ENCODE peak calls at places on chromosomes 6 and 20, in five cellular contexts. V is breast epithelium, E is stomach, T is H1, Z is GM12878. X is an unnamed sample.

GRCh38 chr6:87756858-87757257 is 54.8 kb upstream of the AKIRIN2 start:
- DNase-seq in V (no peak), E (no peak), T (no peak), Z (peak), X (no peak)

GRCh38 chr6:36786055-36786675 is 53.1 kb downstream of the CPNE5 start:
- DNase-seq in V (no peak), E (no peak), T (no peak), Z (no peak), X (no peak)

GRCh38 chr20:9884666-9885065 is 45.8 kb upstream of the PAK5 start:
- DNase-seq in V (no peak), E (no peak), T (no peak), Z (no peak), X (no peak)

GRCh38 chr20:32189691-32190607 is 17.6 kb downstream of the PLAGL2 start:
- DNase-seq in V (no peak), E (peak), T (no peak), Z (no peak), X (no peak)

GRCh38 chr6:165725201-165725600 is 62.2 kb upstream of the PDE10A start:
- DNase-seq in V (no peak), E (no peak), T (peak), Z (no peak), X (no peak)

GRCh38 chr6:16578695-16579094 is 182.6 kb downstream of the ATXN1 start:
- DNase-seq in V (no peak), E (no peak), T (no peak), Z (no peak), X (no peak)

GRCh38 chr20:57841297-57841866 is 131.6 kb upstream of the PMEPA1 start:
- DNase-seq in V (no peak), E (no peak), T (no peak), Z (no peak), X (no peak)

GRCh38 chr6:109082178-109082577 is 12.5 kb downstream of the SESN1 start:
- DNase-seq in V (no peak), E (no peak), T (no peak), Z (no peak), X (no peak)

GRCh38 chr6:151230277-151230577 is 9.5 kb upstream of the AKAP12 start:
- DNase-seq in V (no peak), E (no peak), T (no peak), Z (no peak), X (no peak)

GRCh38 chr6:109397020-109397419 is 14.8 kb upstream of the CD164 start:
- DNase-seq in V (no peak), E (no peak), T (no peak), Z (no peak), X (no peak)

GRCh38 chr6:139342957-139343750 is 31.3 kb downstream of the CITED2 start:
- DNase-seq in V (no peak), E (no peak), T (no peak), Z (no peak), X (no peak)

GRCh38 chr6:1870902-1871301 is 261.2 kb downstream of the FOXC1 start:
- DNase-seq in V (no peak), E (no peak), T (no peak), Z (no peak), X (no peak)

GRCh38 chr6:147531321-147531720 is 22.8 kb downstream of the SAMD5 start:
- DNase-seq in V (no peak), E (no peak), T (no peak), Z (no peak), X (no peak)

GRCh38 chr6:53725791-53726575 is 60.4 kb upstream of the KLHL31 start:
- DNase-seq in V (peak), E (peak), T (peak), Z (no peak), X (peak)

GRCh38 chr6:1941534-1941933 is 303.9 kb downstream of the GMDS start:
- DNase-seq in V (no peak), E (no peak), T (no peak), Z (no peak), X (no peak)

GRCh38 chr6:44045672-44046015 is 81.6 kb downstream of the MRPL14 start:
- DNase-seq in V (peak), E (no peak), T (no peak), Z (no peak), X (no peak)

GRCh38 chr6:26327450-26328264 is 37.3 kb upstream of the BTN3A2 start:
- DNase-seq in V (no peak), E (no peak), T (no peak), Z (no peak), X (no peak)

GRCh38 chr20:12978613-12979495 is 29.9 kb upstream of the SPTLC3 start:
- DNase-seq in V (no peak), E (no peak), T (no peak), Z (no peak), X (no peak)

GRCh38 chr6:21523652-21524051 is 69.9 kb upstream of the SOX4 start:
- DNase-seq in V (no peak), E (no peak), T (no peak), Z (no peak), X (no peak)

GRCh38 chr20:33437141-33437911 is 6.2 kb downstream of the SNTA1 start:
- DNase-seq in V (no peak), E (no peak), T (no peak), Z (no peak), X (no peak)

GRCh38 chr6:20906938-20907337 is 372.7 kb downstream of the CDKAL1 start:
- DNase-seq in V (no peak), E (no peak), T (no peak), Z (no peak), X (no peak)

GRCh38 chr6:36955136-36955535 is 598 bp downstream of the PI16 start:
- DNase-seq in V (no peak), E (no peak), T (no peak), Z (no peak), X (no peak)

GRCh38 chr6:131062245-131063027 is 609 bp downstream of the EPB41L2 start:
- DNase-seq in V (no peak), E (peak), T (no peak), Z (no peak), X (no peak)

GRCh38 chr6:36804549-36804948 is 34.7 kb downstream of the CPNE5 start:
- DNase-seq in V (no peak), E (no peak), T (no peak), Z (no peak), X (no peak)

GRCh38 chr6:13834762-13835161 is 20.4 kb upstream of the MCUR1 start:
- DNase-seq in V (no peak), E (no peak), T (no peak), Z (no peak), X (no peak)

GRCh38 chr6:16413399-16413798 is 175.0 kb downstream of the GMPR start:
- DNase-seq in V (no peak), E (no peak), T (no peak), Z (no peak), X (no peak)

GRCh38 chr6:69791065-69791471 is 5.7 kb downstream of the LMBRD1 start:
- DNase-seq in V (no peak), E (no peak), T (no peak), Z (no peak), X (no peak)

GRCh38 chr6:35062676-35063574 is 78.2 kb downstream of the TCP11 start:
- DNase-seq in V (no peak), E (no peak), T (no peak), Z (no peak), X (no peak)

GRCh38 chr6:142300758-142301251 is 1.0 kb upstream of the ADGRG6 start:
- DNase-seq in V (no peak), E (peak), T (no peak), Z (no peak), X (no peak)

GRCh38 chr6:129501401-129502051 is 208.5 kb downstream of the ARHGAP18 start:
- DNase-seq in V (peak), E (peak), T (no peak), Z (no peak), X (peak)

GRCh38 chr6:35970181-35970580 is 49.3 kb upstream of the SRPK1 start:
- DNase-seq in V (no peak), E (no peak), T (no peak), Z (no peak), X (no peak)

GRCh38 chr6:46490425-46491200 is 636 bp downstream of the RCAN2 start:
- DNase-seq in V (no peak), E (peak), T (no peak), Z (no peak), X (no peak)

GRCh38 chr6:46637145-46637544 is 15.5 kb downstream of the CYP39A1 start:
- DNase-seq in V (no peak), E (no peak), T (no peak), Z (no peak), X (no peak)

GRCh38 chr20:62799459-62799858 is 3.2 kb downstream of the MRGBP start:
- DNase-seq in V (no peak), E (no peak), T (no peak), Z (no peak), X (no peak)

GRCh38 chr6:87798393-87799278 is 96.6 kb upstream of the AKIRIN2 start:
- DNase-seq in V (no peak), E (no peak), T (no peak), Z (no peak), X (no peak)

GRCh38 chr6:110190726-110191125 is 10.5 kb downstream of the CDC40 start:
- DNase-seq in V (no peak), E (no peak), T (no peak), Z (no peak), X (no peak)

GRCh38 chr6:110357696-110358535 is at the start of gene METTL24:
- DNase-seq in V (no peak), E (peak), T (no peak), Z (no peak), X (no peak)

GRCh38 chr20:61356171-61356570 is 104.1 kb downstream of the CDH4 start:
- DNase-seq in V (no peak), E (no peak), T (no peak), Z (no peak), X (no peak)

DNA sequence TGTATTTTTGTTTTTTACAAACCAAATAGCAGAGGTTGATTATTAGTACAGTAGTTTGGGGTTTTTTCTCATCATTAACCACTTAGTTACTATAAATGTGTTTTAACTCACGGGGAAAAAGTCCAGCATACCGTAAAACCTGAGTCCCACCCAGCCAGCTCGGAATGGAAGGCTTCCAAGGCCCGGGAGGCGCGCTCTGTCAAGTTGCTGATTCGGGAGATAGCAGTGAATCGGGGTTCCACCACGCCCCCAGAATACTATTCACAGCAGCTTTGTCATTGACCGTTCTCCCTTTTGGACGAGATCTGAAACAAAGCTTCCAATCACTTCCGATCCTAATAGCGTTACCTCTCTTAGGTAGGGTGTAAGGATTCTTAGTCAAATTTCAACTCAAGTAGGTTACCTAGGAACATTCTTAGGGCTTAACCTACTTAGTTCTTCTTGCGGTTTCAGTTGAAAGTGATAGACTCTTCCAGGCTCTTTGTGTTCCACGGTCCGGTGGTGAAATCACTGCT is 232.8 kb upstream of the QKI start:
- DNase-seq in V (no peak), E (no peak), T (no peak), Z (no peak), X (no peak)
- H3K27ac ChIP-seq in V (no peak), E (no peak), T (no peak), Z (no peak), X (peak)

GRCh38 chr20:38175221-38176030 is 10.4 kb upstream of the TGM2 start:
- DNase-seq in V (no peak), E (no peak), T (no peak), Z (no peak), X (no peak)
- TF ChIP-seq CTCF in V (no peak), E (no peak), T (no peak), Z (no peak), X (no peak)

GRCh38 chr6:157020398-157021266 is 243.5 kb downstream of the ARID1B start:
- DNase-seq in V (peak), E (no peak), T (no peak), Z (no peak), X (no peak)

GRCh38 chr6:157017022-157017421 is 239.8 kb downstream of the ARID1B start:
- DNase-seq in V (no peak), E (no peak), T (no peak), Z (no peak), X (no peak)

GRCh38 chr6:157019115-157019628 is 242.0 kb downstream of the ARID1B start:
- DNase-seq in V (no peak), E (no peak), T (no peak), Z (no peak), X (no peak)

GRCh38 chr6:157019733-157020132 is 242.6 kb downstream of the ARID1B start:
- DNase-seq in V (no peak), E (no peak), T (no peak), Z (no peak), X (no peak)

DNA sequence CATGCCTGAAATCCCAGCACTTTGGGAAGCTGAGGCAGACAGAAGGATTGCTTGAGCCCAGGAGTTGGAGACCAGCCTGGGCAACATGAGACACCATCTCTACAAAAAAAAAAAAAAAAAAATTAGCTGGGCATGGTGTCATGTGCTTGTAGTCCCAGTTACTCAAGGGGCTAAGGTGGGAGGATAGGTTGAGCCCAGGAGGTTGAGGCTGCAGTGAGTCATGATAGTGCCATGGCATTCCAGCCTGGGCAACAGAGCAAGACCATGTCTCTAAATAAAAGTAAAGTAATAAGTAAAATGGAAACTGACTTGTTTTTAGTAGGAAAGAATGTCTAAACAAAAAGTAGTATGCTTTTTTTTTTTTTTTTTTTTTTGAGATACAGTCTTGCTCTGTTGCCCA is 240.7 kb downstream of the ARID1B start:
- DNase-seq in V (no peak), E (no peak), T (no peak), Z (no peak), X (no peak)
- TF ChIP-seq POLR2AphosphoS5 in V (no peak), E (no peak), T (no peak), Z (no peak), X (no peak)

DNA sequence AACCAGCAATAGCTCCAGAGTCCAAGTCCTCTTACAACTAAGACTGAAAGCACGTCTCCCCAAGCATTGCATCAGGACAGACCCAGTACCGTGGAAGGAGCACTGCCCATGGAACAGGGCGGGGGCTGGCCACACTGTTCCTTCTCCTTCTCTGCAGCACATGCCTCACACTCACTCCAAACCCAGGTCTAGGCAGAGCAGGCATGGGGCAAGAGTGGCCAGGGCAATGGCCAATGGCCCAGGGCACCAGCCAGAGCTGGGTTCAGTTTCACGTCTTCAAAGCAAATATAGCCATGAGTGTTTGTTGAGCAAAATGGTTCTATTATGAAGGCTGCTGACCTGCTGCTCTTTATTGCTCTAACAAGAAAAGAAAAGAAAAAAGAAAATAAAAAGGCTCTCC is 72.3 kb upstream of the PBOV1 start:
- DNase-seq in V (no peak), E (no peak), T (no peak), Z (no peak), X (no peak)
- H3K27ac ChIP-seq in V (no peak), E (no peak), T (no peak), Z (no peak), X (no peak)

DNA sequence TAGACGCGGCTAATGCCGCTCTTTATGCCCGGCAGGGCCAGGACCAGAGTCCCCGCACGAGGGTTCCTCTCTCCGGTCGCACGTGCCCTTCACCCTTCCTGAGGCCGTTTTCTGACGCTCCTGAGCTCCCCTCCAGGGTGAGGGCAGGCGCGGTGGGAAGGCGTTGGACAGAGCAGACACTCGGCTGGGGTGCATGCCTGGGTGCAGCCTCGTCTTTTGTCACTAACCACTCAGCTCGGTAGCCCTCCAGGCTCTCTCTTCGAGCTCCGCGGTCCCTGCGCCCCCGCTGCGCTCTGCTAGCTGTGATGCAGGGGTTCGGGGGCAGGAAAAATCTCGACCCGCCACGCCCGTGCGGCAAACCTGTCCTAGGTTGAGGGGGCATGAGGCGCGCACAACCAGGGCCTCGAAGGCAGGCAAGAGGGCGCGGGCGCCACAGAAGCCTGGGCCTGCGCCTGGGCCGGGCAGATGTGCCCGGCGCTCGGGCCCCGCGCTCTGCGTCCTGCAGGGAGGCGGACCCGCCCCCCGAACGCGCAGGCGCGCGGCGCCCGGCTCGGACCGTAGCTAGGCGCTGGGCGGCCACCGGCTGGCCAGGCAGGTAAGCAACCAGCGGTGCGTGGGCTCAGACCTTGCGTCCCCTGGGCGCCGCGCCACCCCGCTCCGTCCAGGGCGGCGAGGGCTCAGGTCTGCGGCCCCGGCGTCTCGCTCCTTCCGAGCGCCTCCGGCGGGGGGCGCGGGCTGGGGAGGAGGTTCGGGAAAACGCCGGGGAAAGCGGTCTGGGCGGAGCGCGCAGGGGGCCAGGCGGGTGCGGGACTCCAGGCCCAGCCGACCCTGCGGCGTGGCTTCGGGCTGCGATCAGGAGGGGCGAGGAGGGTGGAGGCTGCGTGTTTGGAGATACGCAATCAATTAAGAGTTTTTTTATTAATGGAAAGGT is at the start of gene L3MBTL1:
- DNase-seq in V (no peak), E (peak), T (no peak), Z (no peak), X (no peak)
- TF ChIP-seq CTCF in V (no peak), E (no peak), T (no peak), Z (no peak), X (no peak)

DNA sequence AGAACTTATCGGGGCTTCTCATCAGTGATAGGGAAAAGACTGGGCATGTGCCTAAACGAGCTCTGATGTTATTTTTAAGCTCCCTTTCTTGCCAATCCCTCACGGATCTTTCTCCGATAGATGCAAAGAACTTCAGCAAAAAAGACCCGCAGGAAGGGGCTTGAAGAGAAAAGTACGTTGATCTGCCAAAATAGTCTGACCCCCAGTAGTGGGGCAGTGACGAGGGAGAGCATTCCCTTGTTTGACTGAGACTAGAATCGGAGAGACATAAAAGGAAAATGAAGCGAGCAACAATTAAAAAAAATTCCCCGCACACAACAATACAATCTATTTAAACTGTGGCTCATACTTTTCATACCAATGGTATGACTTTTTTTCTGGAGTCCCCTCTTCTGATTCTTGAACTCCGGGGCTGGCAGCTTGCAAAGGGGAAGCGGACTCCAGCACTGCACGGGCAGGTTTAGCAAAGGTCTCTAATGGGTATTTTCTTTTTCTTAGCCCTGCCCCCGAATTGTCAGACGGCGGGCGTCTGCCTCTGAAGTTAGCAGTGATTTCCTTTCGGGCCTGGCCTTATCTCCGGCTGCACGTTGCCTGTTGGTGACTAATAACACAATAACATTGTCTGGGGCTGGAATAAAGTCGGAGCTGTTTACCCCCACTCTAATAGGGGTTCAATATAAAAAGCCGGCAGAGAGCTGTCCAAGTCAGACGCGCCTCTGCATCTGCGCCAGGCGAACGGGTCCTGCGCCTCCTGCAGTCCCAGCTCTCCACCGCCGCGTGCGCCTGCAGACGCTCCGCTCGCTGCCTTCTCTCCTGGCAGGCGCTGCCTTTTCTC is at the start of gene EDN1:
- DNase-seq in V (peak), E (peak), T (peak), Z (peak), X (peak)
- TF ChIP-seq POLR2AphosphoS5 in V (peak), E (no peak), T (no peak), Z (peak), X (peak)

GRCh38 chr20:34771680-34772081 is 53.8 kb downstream of the NCOA6 start:
- DNase-seq in V (no peak), E (no peak), T (no peak), Z (no peak), X (no peak)
- H3K27ac ChIP-seq in V (no peak), E (no peak), T (no peak), Z (no peak), X (no peak)

GRCh38 chr6:77740380-77740779 is 87.5 kb downstream of the MEI4 start:
- DNase-seq in V (no peak), E (no peak), T (no peak), Z (no peak), X (peak)
- TF ChIP-seq CTCF in V (peak), E (no peak), T (no peak), Z (peak), X (peak)

X was measured in Panc1.